ENCODE peak calls at places on chromosomes 13 and 19, in ten cellular contexts. S is astrocyte; L is activated CD8-positive, alpha-beta memory T cell treated with anti-CD3 and anti-CD28 coated beads for 4 hours; F is activated naive CD4-positive, alpha-beta T cell; G is activated T-helper 1 cell treated with anti-CD3 and anti-CD28 coated beads, Interleukin-2, amount 50 U/mL, for 16 hours; Q is fibroblast of the conjunctiva; A is HEK293T; J is neural progenitor cell; I is dermis microvascular lymphatic vessel endothelial cell; W is OCI-LY7. E is an unnamed sample.

GRCh38 chr13:70889163-70889562 is 780.9 kb upstream of the KLHL1 start:
- DNase-seq in Q (no peak), I (no peak), F (no peak), W (no peak), S (no peak), L (no peak), A (no peak), G (no peak), J (no peak), E (no peak)

GRCh38 chr13:50730496-50731171 is 112.9 kb downstream of the DLEU7 start:
- DNase-seq in Q (no peak), L (no peak), G (no peak), I (peak), F (no peak), S (peak), J (no peak), W (no peak), A (no peak), E (no peak)

GRCh38 chr19:1421958-1422305 is 14.5 kb downstream of the DAZAP1 start:
- DNase-seq in L (no peak), J (no peak), Q (no peak), S (no peak), W (no peak), G (no peak), A (no peak), I (no peak), F (no peak), E (no peak)

GRCh38 chr13:97310809-97311436 is 88.8 kb downstream of the MBNL2 start:
- DNase-seq in Q (no peak), G (no peak), L (no peak), J (no peak), W (no peak), I (no peak), A (no peak), S (no peak), F (no peak), E (no peak)

GRCh38 chr13:44267966-44268365 is 105.7 kb upstream of the SERP2 start:
- DNase-seq in G (no peak), J (no peak), S (peak), F (no peak), Q (peak), L (no peak), A (no peak), I (no peak), W (no peak), E (peak)

GRCh38 chr13:59823495-59823894 is 340.2 kb downstream of the DIAPH3 start:
- DNase-seq in G (no peak), W (no peak), L (no peak), A (no peak), F (no peak), J (no peak), Q (peak), S (peak), I (peak), E (peak)

GRCh38 chr13:87122551-87122950 is 548.6 kb upstream of the SLITRK5 start:
- DNase-seq in A (no peak), J (no peak), W (no peak), S (peak), I (no peak), L (no peak), Q (no peak), G (no peak), F (no peak), E (no peak)

GRCh38 chr19:31263317-31263716 is 85.9 kb downstream of the TSHZ3 start:
- DNase-seq in S (no peak), I (no peak), A (no peak), Q (no peak), J (no peak), G (no peak), F (no peak), L (no peak), W (no peak), E (no peak)

GRCh38 chr19:46478356-46478986 is 7.1 kb upstream of the PNMA8A start:
- DNase-seq in F (no peak), I (no peak), L (no peak), W (peak), J (peak), Q (peak), G (no peak), A (no peak), S (peak), E (no peak)

GRCh38 chr13:30121666-30122065 is 185.7 kb downstream of the KATNAL1 start:
- DNase-seq in Q (no peak), S (no peak), I (no peak), F (no peak), L (no peak), J (no peak), A (no peak), W (no peak), G (no peak), E (no peak)

GRCh38 chr13:23354520-23354919 is 79.0 kb downstream of the SACS start:
- DNase-seq in I (no peak), F (no peak), L (no peak), J (no peak), G (no peak), A (no peak), S (no peak), W (no peak), Q (no peak), E (no peak)

GRCh38 chr19:5961969-5962945 is 15.7 kb downstream of the RANBP3 start:
- DNase-seq in A (no peak), L (peak), J (no peak), F (peak), Q (no peak), I (peak), S (no peak), G (peak), W (peak), E (no peak)

GRCh38 chr13:51745236-51745635 is 58.7 kb downstream of the DHRS12 start:
- DNase-seq in A (no peak), W (no peak), G (no peak), F (no peak), I (no peak), L (no peak), J (no peak), S (no peak), Q (no peak), E (no peak)

GRCh38 chr19:42199440-42200115 is 17.9 kb downstream of the DEDD2 start:
- DNase-seq in S (no peak), Q (no peak), I (no peak), W (peak), F (peak), G (no peak), J (no peak), A (no peak), L (no peak), E (peak)

GRCh38 chr19:6274756-6275155 is 5.0 kb downstream of the MLLT1 start:
- DNase-seq in Q (no peak), J (no peak), L (no peak), G (no peak), S (no peak), F (no peak), A (no peak), W (no peak), I (no peak), E (no peak)

GRCh38 chr13:107348471-107348870 is 780.5 kb upstream of the ARGLU1 start:
- DNase-seq in W (no peak), J (no peak), F (no peak), L (no peak), A (no peak), G (no peak), I (no peak), S (no peak), Q (no peak), E (peak)

GRCh38 chr19:42255766-42256750 is 1.1 kb upstream of the ERF start:
- DNase-seq in Q (no peak), G (no peak), S (no peak), L (no peak), I (peak), A (peak), J (peak), W (no peak), F (no peak), E (peak)

GRCh38 chr13:97780486-97780885 is 173.0 kb upstream of the IPO5 start:
- DNase-seq in I (no peak), A (no peak), Q (no peak), W (no peak), G (no peak), L (no peak), S (no peak), F (no peak), J (no peak), E (no peak)

GRCh38 chr13:98275711-98276171 is 98.7 kb upstream of the RNF113B start:
- DNase-seq in I (no peak), A (no peak), G (no peak), J (no peak), S (no peak), F (no peak), L (no peak), Q (no peak), W (no peak), E (no peak)

GRCh38 chr13:76965759-76966421 is 17.6 kb downstream of the ACOD1 start:
- DNase-seq in S (peak), F (no peak), Q (peak), I (peak), L (no peak), G (no peak), A (peak), J (no peak), W (no peak), E (peak)

GRCh38 chr19:6490134-6490533 is 8.5 kb upstream of the DENND1C start:
- DNase-seq in W (no peak), Q (no peak), I (no peak), S (no peak), F (no peak), G (no peak), J (no peak), L (no peak), A (no peak), E (no peak)

GRCh38 chr19:45424191-45425058 is 708 bp upstream of the ERCC1 start:
- DNase-seq in Q (peak), S (peak), W (peak), F (no peak), I (peak), A (peak), L (no peak), G (peak), J (peak), E (peak)

GRCh38 chr19:22263121-22263520 is 23.1 kb upstream of the ZNF729 start:
- DNase-seq in S (no peak), Q (no peak), G (no peak), A (no peak), I (no peak), J (no peak), W (no peak), L (no peak), F (no peak), E (no peak)

GRCh38 chr13:48801255-48801654 is 147.5 kb downstream of the CYSLTR2 start:
- DNase-seq in G (no peak), I (no peak), L (no peak), S (peak), J (no peak), A (no peak), Q (peak), F (no peak), W (no peak), E (no peak)

GRCh38 chr13:46666727-46667456 is 113.9 kb downstream of the LRCH1 start:
- DNase-seq in I (no peak), A (peak), J (peak), G (no peak), S (no peak), W (peak), Q (no peak), F (no peak), L (no peak), E (no peak)

GRCh38 chr19:19134687-19135158 is 3.6 kb downstream of the TMEM161A start:
- DNase-seq in Q (no peak), L (no peak), W (peak), G (no peak), F (peak), S (no peak), I (no peak), J (peak), A (peak), E (no peak)

GRCh38 chr19:16258440-16258903 is 60.8 kb downstream of the AP1M1 start:
- DNase-seq in S (no peak), A (no peak), J (no peak), I (peak), W (no peak), G (no peak), Q (no peak), F (no peak), L (no peak), E (no peak)

E was measured in MCF 10A.